ENCODE peak calls at places on chromosomes 4 and X, in four cellular contexts. M is fibroblast of pulmonary artery, U is astrocyte, L is heart right ventricle. R is an unnamed sample.

GRCh38 chr4:19002170-19002569 is 980.6 kb upstream of the LCORL start:
- DNase-seq in M (no peak), U (no peak), L (no peak), R (no peak)

GRCh38 chr4:8911311-8912088 is 39.9 kb upstream of the HMX1 start:
- DNase-seq in M (no peak), U (no peak), L (no peak), R (no peak)

GRCh38 chrX:39841604-39842003 is 256.2 kb downstream of the BCOR start:
- DNase-seq in M (no peak), U (no peak), L (no peak), R (no peak)

GRCh38 chrX:21479695-21480280 is 105.6 kb downstream of the CNKSR2 start:
- DNase-seq in M (peak), U (peak), L (peak), R (peak)

GRCh38 chr4:7717161-7717560 is 222.5 kb downstream of the AFAP1 start:
- DNase-seq in M (no peak), U (no peak), L (no peak), R (no peak)

GRCh38 chr4:176767183-176767582 is 25.5 kb downstream of the VEGFC start:
- DNase-seq in M (peak), U (peak), L (no peak), R (no peak)

GRCh38 chr4:25810815-25811690 is 51.7 kb downstream of the SEL1L3 start:
- DNase-seq in M (peak), U (peak), L (no peak), R (no peak)

GRCh38 chr4:83922419-83922818 is 386.5 kb downstream of the GPAT3 start:
- DNase-seq in M (no peak), U (no peak), L (no peak), R (no peak)

GRCh38 chrX:69959712-69960111 is 90.0 kb downstream of the AWAT2 start:
- DNase-seq in M (peak), U (no peak), L (no peak), R (no peak)

GRCh38 chr4:157014621-157015591 is 43.3 kb upstream of the PDGFC start:
- DNase-seq in M (peak), U (peak), L (no peak), R (peak)

GRCh38 chrX:68409154-68409553 is 24.1 kb downstream of the OPHN1 start:
- DNase-seq in M (no peak), U (no peak), L (peak), R (no peak)

GRCh38 chr4:1221155-1221870 is 27.6 kb downstream of the CTBP1 start:
- DNase-seq in M (no peak), U (no peak), L (no peak), R (no peak)

GRCh38 chr4:13527983-13528822 is 16.1 kb downstream of the NKX3-2 start:
- DNase-seq in M (no peak), U (no peak), L (no peak), R (no peak)

GRCh38 chrX:148940411-148940996 is 440.1 kb downstream of the AFF2 start:
- DNase-seq in M (peak), U (peak), L (no peak), R (peak)

GRCh38 chr4:6658204-6658585 is 17.7 kb downstream of the MRFAP1 start:
- DNase-seq in M (no peak), U (no peak), L (no peak), R (peak)

GRCh38 chrX:71315917-71316316 is 14.4 kb downstream of the ITGB1BP2 start:
- DNase-seq in M (peak), U (peak), L (no peak), R (peak)

GRCh38 chr4:173399016-173399415 is at the start of gene SCRG1:
- DNase-seq in M (no peak), U (no peak), L (peak), R (no peak)

GRCh38 chr4:118585015-118585414 is 100.2 kb upstream of the METTL14 start:
- DNase-seq in M (no peak), U (no peak), L (no peak), R (no peak)

GRCh38 chrX:17860179-17860780 is 818 bp downstream of the RAI2 start:
- DNase-seq in M (no peak), U (no peak), L (no peak), R (no peak)

GRCh38 chr4:101014417-101014816 is 332.9 kb downstream of the PPP3CA start:
- DNase-seq in M (no peak), U (no peak), L (no peak), R (no peak)

GRCh38 chrX:16807976-16808542 is 21.8 kb downstream of the TXLNG start:
- DNase-seq in M (peak), U (peak), L (no peak), R (peak)

GRCh38 chr4:56200275-56200674 is 187.0 kb downstream of the AASDH start:
- DNase-seq in M (no peak), U (peak), L (no peak), R (no peak)

GRCh38 chrX:23699636-23700194 is 32.4 kb downstream of the PRDX4 start:
- DNase-seq in M (peak), U (no peak), L (peak), R (peak)

GRCh38 chr4:102684605-102685052 is 76.1 kb downstream of the MANBA start:
- DNase-seq in M (peak), U (peak), L (no peak), R (peak)

GRCh38 chrX:50691820-50692219 is 122.2 kb downstream of the SHROOM4 start:
- DNase-seq in M (peak), U (no peak), L (no peak), R (peak)

GRCh38 chr4:188053302-188053701 is 56.1 kb downstream of the TRIML2 start:
- DNase-seq in M (no peak), U (no peak), L (no peak), R (no peak)

GRCh38 chrX:137915466-137915865 is 349.5 kb downstream of the ZIC3 start:
- DNase-seq in M (no peak), U (no peak), L (no peak), R (no peak)

DNA sequence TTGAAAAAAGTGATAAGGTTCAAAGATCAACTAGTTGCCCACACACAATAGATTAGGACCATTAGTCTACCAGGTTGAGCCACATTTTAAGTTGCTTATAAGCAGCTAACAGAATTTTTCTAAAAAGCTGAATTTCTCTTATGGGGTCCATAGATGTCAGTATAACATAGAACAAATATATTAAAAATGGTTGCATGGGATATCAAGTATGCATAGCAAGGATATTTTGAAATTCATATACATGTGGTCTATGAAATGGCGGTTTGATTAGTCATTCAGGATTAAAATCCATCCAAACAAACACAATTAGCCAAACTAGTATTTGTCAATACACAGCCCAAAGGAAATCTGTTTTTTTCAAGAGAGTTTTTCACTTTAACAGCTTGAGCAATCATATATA is 33.5 kb upstream of the AMOT start:
- DNase-seq in M (peak), U (no peak), L (no peak), R (no peak)
- TF ChIP-seq CTCF in M (peak), U (no peak), L (no peak), R (no peak)

GRCh38 chrX:2464677-2465166 is 36.1 kb downstream of the DHRSX start:
- DNase-seq in M (no peak), U (no peak), L (no peak), R (peak)
- H3K4me3 ChIP-seq in M (no peak), U (no peak), L (no peak), R (no peak)

GRCh38 chrX:101407748-101408529 is at the start of the genes GLA and HNRNPH2:
- DNase-seq in M (peak), U (peak), L (peak), R (peak)
- TF ChIP-seq CTCF in M (no peak), U (no peak), L (no peak), R (no peak)

GRCh38 chr4:148214529-148215166 is 227.6 kb downstream of the NR3C2 start:
- DNase-seq in M (no peak), U (no peak), L (peak), R (no peak)
- H3K4me3 ChIP-seq in M (no peak), U (no peak), L (peak), R (no peak)

DNA sequence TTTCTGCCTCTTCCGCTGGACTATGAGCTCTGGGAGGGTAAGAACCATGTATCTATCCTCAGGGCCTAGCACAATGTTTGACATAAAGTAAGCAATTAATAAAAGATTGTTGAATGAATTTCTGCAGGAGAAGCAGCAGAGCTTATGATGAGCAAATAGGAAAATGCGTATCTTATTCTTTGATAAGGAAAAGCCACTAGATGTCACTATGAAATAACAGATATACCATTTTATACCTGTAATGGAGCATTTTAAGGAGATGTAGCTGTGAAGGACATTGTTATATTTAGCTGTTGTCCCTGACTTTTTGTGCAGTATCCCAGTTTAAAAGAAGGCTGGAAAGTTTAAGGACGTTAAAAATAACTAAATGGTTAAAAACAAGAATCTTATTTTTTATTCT is 147.2 kb upstream of the MBNL3 start:
- DNase-seq in M (peak), U (no peak), L (no peak), R (no peak)
- TF ChIP-seq CTCF in M (no peak), U (no peak), L (no peak), R (no peak)

GRCh38 chr4:185472063-185472542 is 570 bp upstream of the CCDC110 start:
- DNase-seq in M (no peak), U (no peak), L (no peak), R (no peak)
- H3K4me3 ChIP-seq in M (peak), U (peak), L (peak), R (peak)

R was measured in fibroblast of villous mesenchyme.